ENCODE peak calls at places on chromosomes 13 and 19, in six cellular contexts. E is WTC11; Y is CD8-positive, alpha-beta memory T cell; L is ascending aorta; B is HS-27A; N is heart right ventricle. R is an unnamed sample.

GRCh38 chr13:106917024-106917491 is 349.1 kb upstream of the ARGLU1 start:
- DNase-seq in E (peak; percentile 16), Y (no peak), L (no peak), B (no peak), N (peak; percentile 51), R (no peak)

GRCh38 chr19:45528744-45529453 is 21.6 kb downstream of the VASP start:
- DNase-seq in E (peak; percentile 91), Y (no peak), L (no peak), B (no peak), N (no peak), R (no peak)

GRCh38 chr19:12034196-12034595 is 1.3 kb downstream of the ZNF433 start:
- DNase-seq in E (no peak), Y (no peak), L (no peak), B (no peak), N (no peak), R (no peak)

GRCh38 chr13:66427330-66427990 is 802.7 kb downstream of the PCDH9 start:
- DNase-seq in E (no peak), Y (no peak), L (no peak), B (no peak), N (no peak), R (no peak)

GRCh38 chr13:76053181-76053580 is 417.1 kb downstream of the LMO7 start:
- DNase-seq in E (no peak), Y (no peak), L (no peak), B (no peak), N (no peak), R (no peak)

GRCh38 chr19:18659281-18660050 is 22.6 kb downstream of the KLHL26 start:
- DNase-seq in E (no peak), Y (no peak), L (peak; percentile 83), B (no peak), N (peak; percentile 66), R (peak; percentile 62)

GRCh38 chr13:46992383-46992952 is 95.6 kb upstream of the HTR2A start:
- DNase-seq in E (no peak), Y (no peak), L (no peak), B (no peak), N (no peak), R (no peak)

GRCh38 chr13:94704347-94705080 is 7.8 kb downstream of the SOX21 start:
- DNase-seq in E (peak; percentile 32), Y (no peak), L (no peak), B (no peak), N (no peak), R (no peak)

GRCh38 chr13:105948143-105948542 is 587.3 kb downstream of the EFNB2 start:
- DNase-seq in E (no peak), Y (no peak), L (no peak), B (no peak), N (no peak), R (no peak)

GRCh38 chr13:43918636-43919035 is 38.9 kb downstream of the LACC1 start:
- DNase-seq in E (no peak), Y (no peak), L (no peak), B (no peak), N (no peak), R (no peak)

GRCh38 chr19:40337107-40337506 is 11.1 kb downstream of the C19orf47 start:
- DNase-seq in E (no peak), Y (no peak), L (no peak), B (no peak), N (no peak), R (no peak)

GRCh38 chr19:45172173-45172572 is 5.9 kb downstream of the TRAPPC6A start:
- DNase-seq in E (no peak), Y (no peak), L (no peak), B (no peak), N (no peak), R (no peak)